ENCODE peak calls at places on chromosomes 12 and 14, in ten cellular contexts. A is lower leg skin, I is vagina, W is GM12891, K is HepG2, P is stomach, X is uterus, N is thyroid gland, J is A549, S is K562. B is an unnamed sample.

GRCh38 chr12:26429070-26429691 is 233.8 kb downstream of the SSPN start:
- DNase-seq in A (no peak), I (no peak), W (no peak), K (peak), P (no peak), X (no peak), N (no peak), J (no peak), S (no peak), B (no peak)

GRCh38 chr12:24919346-24920001 is 29.4 kb downstream of the BCAT1 start:
- DNase-seq in A (no peak), I (no peak), W (no peak), K (no peak), P (no peak), X (no peak), N (no peak), J (no peak), S (no peak), B (no peak)

GRCh38 chr12:93571854-93572711 is at the start of gene SOCS2:
- DNase-seq in A (no peak), I (no peak), W (peak), K (no peak), P (peak), X (peak), N (peak), J (no peak), S (peak), B (no peak)

GRCh38 chr14:42047421-42048045 is 440.9 kb downstream of the LRFN5 start:
- DNase-seq in A (no peak), I (no peak), W (no peak), K (no peak), P (no peak), X (no peak), N (no peak), J (no peak), S (no peak), B (no peak)

GRCh38 chr12:128613821-128614220 is 209.9 kb downstream of the SLC15A4 start:
- DNase-seq in A (peak), I (no peak), W (no peak), K (no peak), P (no peak), X (no peak), N (no peak), J (peak), S (no peak), B (no peak)

GRCh38 chr12:11958216-11959091 is 112.3 kb upstream of the BCL2L14 start:
- DNase-seq in A (no peak), I (no peak), W (no peak), K (peak), P (no peak), X (no peak), N (no peak), J (peak), S (no peak), B (no peak)

GRCh38 chr14:96698846-96699543 is 98.2 kb upstream of the VRK1 start:
- DNase-seq in A (no peak), I (no peak), W (no peak), K (no peak), P (no peak), X (no peak), N (no peak), J (no peak), S (peak), B (peak)

GRCh38 chr14:99815696-99816095 is 22.5 kb downstream of the EML1 start:
- DNase-seq in A (no peak), I (no peak), W (no peak), K (no peak), P (no peak), X (no peak), N (no peak), J (no peak), S (no peak), B (no peak)

GRCh38 chr14:43900173-43900655 is 606.9 kb downstream of the FSCB start:
- DNase-seq in A (no peak), I (no peak), W (no peak), K (peak), P (no peak), X (no peak), N (no peak), J (peak), S (no peak), B (no peak)

GRCh38 chr12:52147367-52147972 is 44.3 kb downstream of the KRT80 start:
- DNase-seq in A (peak), I (no peak), W (no peak), K (peak), P (peak), X (peak), N (peak), J (peak), S (peak), B (no peak)

GRCh38 chr14:37591311-37591940 is 3.6 kb downstream of the FOXA1 start:
- DNase-seq in A (no peak), I (no peak), W (no peak), K (no peak), P (peak), X (no peak), N (no peak), J (peak), S (no peak), B (no peak)

GRCh38 chr12:52193991-52194390 is 2.2 kb upstream of the KRT80 start:
- DNase-seq in A (no peak), I (no peak), W (no peak), K (no peak), P (no peak), X (no peak), N (peak), J (no peak), S (no peak), B (no peak)

GRCh38 chr12:99066726-99067125 is 421.6 kb downstream of the APAF1 start:
- DNase-seq in A (no peak), I (no peak), W (no peak), K (no peak), P (no peak), X (no peak), N (no peak), J (no peak), S (no peak), B (no peak)

GRCh38 chr12:52168019-52168717 is 23.6 kb downstream of the KRT80 start:
- DNase-seq in A (no peak), I (no peak), W (no peak), K (peak), P (peak), X (no peak), N (no peak), J (peak), S (no peak), B (no peak)

GRCh38 chr12:91920276-91920675 is 225.4 kb downstream of the BTG1 start:
- DNase-seq in A (no peak), I (no peak), W (no peak), K (no peak), P (no peak), X (no peak), N (no peak), J (no peak), S (peak), B (no peak)

GRCh38 chr12:110458756-110459155 is 8.6 kb upstream of the ARPC3 start:
- DNase-seq in A (no peak), I (no peak), W (no peak), K (no peak), P (no peak), X (no peak), N (no peak), J (no peak), S (no peak), B (no peak)

GRCh38 chr12:102567031-102567985 is 86.9 kb upstream of the IGF1 start:
- DNase-seq in A (no peak), I (no peak), W (no peak), K (no peak), P (no peak), X (no peak), N (no peak), J (peak), S (no peak), B (no peak)

GRCh38 chr14:102524451-102525212 is 15.1 kb upstream of the ANKRD9 start:
- DNase-seq in A (peak), I (no peak), W (peak), K (peak), P (peak), X (peak), N (peak), J (peak), S (peak), B (peak)
- TF ChIP-seq POLR2A in A (no peak), I (no peak), W (peak), K (peak), P (no peak), X (peak), N (peak), J (peak), S (peak), B (peak)

DNA sequence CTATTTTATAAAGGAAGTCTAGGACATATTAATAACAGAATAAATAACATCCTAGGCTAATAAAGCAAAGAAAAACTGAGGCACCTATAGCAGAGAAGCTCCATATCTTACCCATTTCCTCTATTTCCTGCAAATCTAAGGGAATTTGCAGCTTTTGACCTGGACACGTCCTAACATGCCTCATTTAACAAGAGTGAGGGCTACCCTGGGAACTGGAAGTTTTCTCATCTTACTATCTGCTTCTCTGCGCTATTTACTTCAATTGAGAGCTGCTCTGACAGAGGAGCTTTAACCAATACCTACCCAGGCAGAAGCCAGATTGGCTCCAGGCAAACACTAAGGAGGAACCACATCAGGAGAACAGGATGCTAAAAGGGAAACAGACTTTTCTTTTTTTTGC is 5.7 kb downstream of the YBX3 start:
- DNase-seq in A (no peak), I (no peak), W (no peak), K (no peak), P (no peak), X (no peak), N (no peak), J (no peak), S (no peak), B (no peak)
- TF ChIP-seq POLR2A in A (no peak), I (no peak), W (no peak), K (no peak), P (no peak), X (no peak), N (no peak), J (no peak), S (no peak), B (no peak)

DNA sequence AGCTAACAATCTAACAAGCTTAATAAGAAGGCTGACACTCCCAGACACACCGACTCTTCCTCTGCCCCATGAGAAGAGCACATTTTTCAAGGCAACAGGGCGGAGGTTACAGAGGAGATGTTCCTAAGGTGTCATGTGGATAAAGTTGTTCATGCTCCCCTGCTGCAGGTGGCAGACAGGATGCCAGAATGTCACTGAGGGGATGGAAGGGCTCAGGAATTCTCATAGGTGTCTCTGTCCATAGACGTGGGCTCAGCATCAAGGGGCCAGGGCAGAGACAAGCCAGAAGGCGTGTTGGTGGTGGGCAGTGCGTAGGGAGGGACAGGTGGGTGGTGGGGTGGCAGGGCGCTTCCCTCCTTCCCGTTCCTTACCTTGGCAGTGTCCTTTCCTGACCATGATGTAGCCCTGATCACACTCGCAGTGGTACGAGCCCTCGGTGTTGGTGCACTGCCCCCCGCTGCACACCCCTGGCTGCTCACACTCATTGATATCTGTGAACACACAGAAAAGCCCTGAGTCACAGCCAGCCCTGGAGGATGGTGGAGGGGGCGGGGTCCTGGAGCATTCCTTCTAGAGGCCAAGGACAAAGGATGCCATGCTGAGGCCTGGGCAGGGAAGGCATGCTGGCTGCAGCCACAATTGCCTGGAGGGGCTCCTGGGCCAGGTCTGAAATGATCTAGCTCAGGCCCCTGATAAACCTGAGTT is 23.0 kb downstream of the ISCA2 start:
- DNase-seq in A (no peak), I (no peak), W (no peak), K (peak), P (no peak), X (no peak), N (peak), J (peak), S (peak), B (no peak)
- TF ChIP-seq POLR2A in A (no peak), I (no peak), W (no peak), K (no peak), P (no peak), X (no peak), N (no peak), J (no peak), S (no peak), B (no peak)

GRCh38 chr12:57089259-57090245 is 638 bp downstream of the NAB2 start:
- DNase-seq in A (peak), I (peak), W (no peak), K (no peak), P (peak), X (peak), N (peak), J (no peak), S (peak), B (no peak)

GRCh38 chr12:57087689-57088441 is 1.0 kb upstream of the NAB2 start:
- DNase-seq in A (peak), I (no peak), W (peak), K (peak), P (peak), X (peak), N (peak), J (peak), S (peak), B (peak)

GRCh38 chr12:57086951-57087688 is 1.8 kb upstream of the NAB2 start:
- DNase-seq in A (peak), I (peak), W (no peak), K (no peak), P (peak), X (peak), N (peak), J (peak), S (peak), B (peak)

GRCh38 chr12:57090456-57090855 is 1.5 kb downstream of the NAB2 start:
- DNase-seq in A (no peak), I (no peak), W (no peak), K (no peak), P (no peak), X (no peak), N (no peak), J (no peak), S (no peak), B (no peak)

GRCh38 chr12:57088442-57089258 is at the start of gene NAB2:
- DNase-seq in A (peak), I (peak), W (peak), K (peak), P (peak), X (peak), N (peak), J (peak), S (peak), B (peak)
- TF ChIP-seq POLR2A in A (no peak), I (peak), W (peak), K (peak), P (no peak), X (peak), N (peak), J (peak), S (peak), B (peak)

GRCh38 chr14:70907172-70907995 is at the start of gene PCNX1:
- DNase-seq in A (peak), I (no peak), W (peak), K (peak), P (peak), X (peak), N (peak), J (peak), S (peak), B (peak)
- TF ChIP-seq POLR2A in A (no peak), I (peak), W (no peak), K (no peak), P (no peak), X (peak), N (peak), J (peak), S (no peak), B (peak)

DNA sequence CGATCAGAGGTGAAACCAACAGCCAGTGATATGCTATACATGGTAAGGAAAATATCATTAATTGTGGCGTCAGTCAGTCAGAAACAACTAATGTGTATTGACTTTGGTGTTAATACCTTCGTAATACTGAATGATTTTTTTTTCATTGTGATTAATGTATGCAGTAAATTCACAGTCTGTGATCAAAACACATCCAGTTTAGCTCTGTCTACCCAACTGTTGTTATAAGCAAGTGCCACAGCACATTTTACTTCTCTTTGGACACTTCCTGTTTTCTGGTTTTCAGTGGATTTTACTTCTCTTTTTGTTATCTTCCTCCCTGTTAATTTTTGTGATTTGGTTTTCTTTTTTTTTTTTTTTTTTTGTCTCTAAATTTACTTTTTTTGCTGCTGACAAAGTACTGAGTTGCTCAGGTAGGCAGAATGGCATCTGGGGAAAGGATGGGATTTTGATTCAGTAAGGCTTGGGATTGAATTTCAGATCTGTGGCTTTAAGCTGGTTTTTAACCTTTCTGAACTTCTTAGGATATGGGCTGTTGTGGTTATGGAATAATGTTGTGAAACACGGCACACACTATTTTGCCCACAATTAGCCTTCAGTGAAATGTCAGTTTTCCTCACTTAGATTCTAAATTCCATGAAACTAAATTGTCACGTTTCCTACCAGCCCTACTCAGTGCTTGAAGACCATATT is 604 bp downstream of the GLIPR1 start:
- DNase-seq in A (no peak), I (no peak), W (no peak), K (no peak), P (no peak), X (no peak), N (no peak), J (no peak), S (no peak), B (no peak)
- TF ChIP-seq POLR2A in A (no peak), I (no peak), W (no peak), K (no peak), P (no peak), X (no peak), N (no peak), J (no peak), S (no peak), B (no peak)

DNA sequence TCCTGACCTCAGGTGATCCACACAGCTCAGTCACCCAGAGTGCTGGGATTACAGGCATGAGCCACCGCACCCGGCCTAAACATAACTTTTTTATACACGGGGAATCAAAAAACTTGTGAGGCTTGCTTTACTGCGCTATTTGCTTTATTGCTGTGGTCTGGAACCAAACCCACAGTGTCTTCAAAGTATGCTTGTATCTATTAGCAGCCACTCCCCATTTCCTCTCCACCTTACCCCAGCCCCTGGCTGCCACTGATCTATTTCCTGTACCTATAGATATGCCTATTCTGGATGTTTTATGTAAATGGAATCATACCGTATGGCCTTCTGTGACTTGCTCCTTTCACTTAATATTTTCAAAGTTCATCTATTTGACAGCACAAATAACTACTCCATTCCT is 233.4 kb downstream of the BMP4 start:
- DNase-seq in A (no peak), I (no peak), W (no peak), K (no peak), P (no peak), X (no peak), N (no peak), J (no peak), S (no peak), B (no peak)
- TF ChIP-seq POLR2A in A (no peak), I (no peak), W (no peak), K (no peak), P (no peak), X (no peak), N (no peak), J (no peak), S (no peak), B (no peak)

DNA sequence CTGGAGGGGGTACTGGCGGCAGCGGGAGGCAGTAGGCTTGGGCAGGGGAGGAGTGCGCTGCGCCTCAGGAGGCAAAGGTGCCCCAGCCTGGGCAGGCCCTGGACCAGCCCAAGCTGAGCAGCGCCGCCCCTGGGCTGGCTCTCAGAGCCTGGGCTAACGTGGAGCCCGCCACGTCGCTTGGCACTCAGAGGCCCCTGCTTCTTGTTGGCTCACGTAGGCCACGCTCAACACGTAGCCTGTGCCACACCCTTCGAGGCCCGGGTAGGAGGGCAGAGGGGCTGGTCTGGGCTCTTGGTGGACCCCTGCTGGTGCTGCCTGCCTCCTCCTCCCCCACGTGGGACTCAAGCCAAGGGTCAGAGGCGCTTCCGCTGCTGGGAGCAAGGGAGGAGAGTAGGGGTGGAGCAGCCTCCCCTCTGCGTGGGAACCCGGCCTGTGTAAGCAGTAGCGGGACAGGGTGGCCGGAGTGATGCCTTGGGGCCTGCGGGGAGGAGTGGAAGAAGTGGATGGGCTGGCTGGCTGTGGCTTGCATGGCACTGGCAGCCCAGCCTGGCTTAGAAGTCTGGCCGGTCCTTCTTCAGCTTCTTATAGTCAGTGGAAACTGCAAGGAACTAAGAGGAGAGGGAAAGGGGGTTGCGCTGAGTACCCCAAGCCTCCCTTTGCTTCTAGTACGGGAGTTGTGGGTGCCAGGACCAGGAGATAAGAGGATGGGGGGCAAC is 5.7 kb downstream of the SHMT2 start:
- DNase-seq in A (no peak), I (no peak), W (no peak), K (peak), P (peak), X (peak), N (peak), J (no peak), S (peak), B (no peak)
- TF ChIP-seq POLR2A in A (no peak), I (no peak), W (peak), K (no peak), P (no peak), X (no peak), N (no peak), J (no peak), S (peak), B (no peak)